ENCODE peak calls at places on chromosomes 4 and X, in seven cellular contexts. One of them, this sample, is unnamed.

GRCh38 chrX:22081475-22082092 is 49.5 kb downstream of the PHEX start:
- DNase-seq in hypothalamus: peak
- DNase-seq in stimulated activated naive B cell treated with anti-CD40 and anti-IgM and Interleukin-4, amounts not matched to agents 10 μg/mL and 1 μg/mL and 100 μg/mL, for 72 hours: no peak
- DNase-seq in esophagus muscularis mucosa: no peak
- DNase-seq in NCI-H748 treated with DMSO at 0.1 percent for 48 hours: peak
- DNase-seq in stimulated activated CD8-positive, alpha-beta memory T cell treated with anti-CD3 and anti-CD28 coated beads, Interleukin-12 subunit alpha, Interleukin-12 subunit beta, amount 100 ng/mL, for 1 hour: peak
- DNase-seq in lower lobe of right lung: peak
- DNase-seq in this sample: peak

GRCh38 chrX:16870861-16871584 is 861 bp upstream of the RBBP7 start:
- DNase-seq in hypothalamus: peak
- DNase-seq in stimulated activated naive B cell treated with anti-CD40 and anti-IgM and Interleukin-4, amounts not matched to agents 10 μg/mL and 1 μg/mL and 100 μg/mL, for 72 hours: peak
- DNase-seq in esophagus muscularis mucosa: no peak
- DNase-seq in NCI-H748 treated with DMSO at 0.1 percent for 48 hours: no peak
- DNase-seq in stimulated activated CD8-positive, alpha-beta memory T cell treated with anti-CD3 and anti-CD28 coated beads, Interleukin-12 subunit alpha, Interleukin-12 subunit beta, amount 100 ng/mL, for 1 hour: no peak
- DNase-seq in lower lobe of right lung: peak
- DNase-seq in this sample: no peak

GRCh38 chr4:169143335-169143734 is 127.4 kb downstream of the SH3RF1 start:
- DNase-seq in hypothalamus: no peak
- DNase-seq in stimulated activated naive B cell treated with anti-CD40 and anti-IgM and Interleukin-4, amounts not matched to agents 10 μg/mL and 1 μg/mL and 100 μg/mL, for 72 hours: no peak
- DNase-seq in esophagus muscularis mucosa: peak
- DNase-seq in NCI-H748 treated with DMSO at 0.1 percent for 48 hours: no peak
- DNase-seq in stimulated activated CD8-positive, alpha-beta memory T cell treated with anti-CD3 and anti-CD28 coated beads, Interleukin-12 subunit alpha, Interleukin-12 subunit beta, amount 100 ng/mL, for 1 hour: no peak
- DNase-seq in lower lobe of right lung: no peak
- DNase-seq in this sample: no peak

GRCh38 chr4:88822034-88822433 is 124.4 kb upstream of the NAP1L5 start:
- DNase-seq in hypothalamus: no peak
- DNase-seq in stimulated activated naive B cell treated with anti-CD40 and anti-IgM and Interleukin-4, amounts not matched to agents 10 μg/mL and 1 μg/mL and 100 μg/mL, for 72 hours: no peak
- DNase-seq in esophagus muscularis mucosa: no peak
- DNase-seq in NCI-H748 treated with DMSO at 0.1 percent for 48 hours: no peak
- DNase-seq in stimulated activated CD8-positive, alpha-beta memory T cell treated with anti-CD3 and anti-CD28 coated beads, Interleukin-12 subunit alpha, Interleukin-12 subunit beta, amount 100 ng/mL, for 1 hour: no peak
- DNase-seq in lower lobe of right lung: no peak
- DNase-seq in this sample: no peak

GRCh38 chr4:54085284-54085683 is 14.7 kb upstream of the GSX2 start:
- DNase-seq in hypothalamus: peak
- DNase-seq in stimulated activated naive B cell treated with anti-CD40 and anti-IgM and Interleukin-4, amounts not matched to agents 10 μg/mL and 1 μg/mL and 100 μg/mL, for 72 hours: no peak
- DNase-seq in esophagus muscularis mucosa: no peak
- DNase-seq in NCI-H748 treated with DMSO at 0.1 percent for 48 hours: no peak
- DNase-seq in stimulated activated CD8-positive, alpha-beta memory T cell treated with anti-CD3 and anti-CD28 coated beads, Interleukin-12 subunit alpha, Interleukin-12 subunit beta, amount 100 ng/mL, for 1 hour: no peak
- DNase-seq in lower lobe of right lung: no peak
- DNase-seq in this sample: no peak

GRCh38 chr4:185096032-185096653 is 46.9 kb upstream of the SLC25A4 start:
- DNase-seq in hypothalamus: no peak
- DNase-seq in stimulated activated naive B cell treated with anti-CD40 and anti-IgM and Interleukin-4, amounts not matched to agents 10 μg/mL and 1 μg/mL and 100 μg/mL, for 72 hours: no peak
- DNase-seq in esophagus muscularis mucosa: no peak
- DNase-seq in NCI-H748 treated with DMSO at 0.1 percent for 48 hours: peak
- DNase-seq in stimulated activated CD8-positive, alpha-beta memory T cell treated with anti-CD3 and anti-CD28 coated beads, Interleukin-12 subunit alpha, Interleukin-12 subunit beta, amount 100 ng/mL, for 1 hour: no peak
- DNase-seq in lower lobe of right lung: no peak
- DNase-seq in this sample: no peak

GRCh38 chr4:145098675-145099037 is 545 bp downstream of the ABCE1 start:
- DNase-seq in hypothalamus: no peak
- DNase-seq in stimulated activated naive B cell treated with anti-CD40 and anti-IgM and Interleukin-4, amounts not matched to agents 10 μg/mL and 1 μg/mL and 100 μg/mL, for 72 hours: peak
- DNase-seq in esophagus muscularis mucosa: no peak
- DNase-seq in NCI-H748 treated with DMSO at 0.1 percent for 48 hours: no peak
- DNase-seq in stimulated activated CD8-positive, alpha-beta memory T cell treated with anti-CD3 and anti-CD28 coated beads, Interleukin-12 subunit alpha, Interleukin-12 subunit beta, amount 100 ng/mL, for 1 hour: peak
- DNase-seq in lower lobe of right lung: no peak
- DNase-seq in this sample: peak

GRCh38 chrX:14697453-14697852 is 168.1 kb downstream of the GLRA2 start:
- DNase-seq in hypothalamus: no peak
- DNase-seq in stimulated activated naive B cell treated with anti-CD40 and anti-IgM and Interleukin-4, amounts not matched to agents 10 μg/mL and 1 μg/mL and 100 μg/mL, for 72 hours: peak
- DNase-seq in esophagus muscularis mucosa: no peak
- DNase-seq in NCI-H748 treated with DMSO at 0.1 percent for 48 hours: peak
- DNase-seq in stimulated activated CD8-positive, alpha-beta memory T cell treated with anti-CD3 and anti-CD28 coated beads, Interleukin-12 subunit alpha, Interleukin-12 subunit beta, amount 100 ng/mL, for 1 hour: no peak
- DNase-seq in lower lobe of right lung: no peak
- DNase-seq in this sample: no peak

GRCh38 chr4:2820216-2820982 is 23.2 kb upstream of the ADD1 start:
- DNase-seq in hypothalamus: no peak
- DNase-seq in stimulated activated naive B cell treated with anti-CD40 and anti-IgM and Interleukin-4, amounts not matched to agents 10 μg/mL and 1 μg/mL and 100 μg/mL, for 72 hours: no peak
- DNase-seq in esophagus muscularis mucosa: no peak
- DNase-seq in NCI-H748 treated with DMSO at 0.1 percent for 48 hours: no peak
- DNase-seq in stimulated activated CD8-positive, alpha-beta memory T cell treated with anti-CD3 and anti-CD28 coated beads, Interleukin-12 subunit alpha, Interleukin-12 subunit beta, amount 100 ng/mL, for 1 hour: no peak
- DNase-seq in lower lobe of right lung: peak
- DNase-seq in this sample: no peak

GRCh38 chrX:154010330-154011087 is 9.2 kb downstream of the IRAK1 start:
- DNase-seq in hypothalamus: no peak
- DNase-seq in stimulated activated naive B cell treated with anti-CD40 and anti-IgM and Interleukin-4, amounts not matched to agents 10 μg/mL and 1 μg/mL and 100 μg/mL, for 72 hours: no peak
- DNase-seq in esophagus muscularis mucosa: no peak
- DNase-seq in NCI-H748 treated with DMSO at 0.1 percent for 48 hours: no peak
- DNase-seq in stimulated activated CD8-positive, alpha-beta memory T cell treated with anti-CD3 and anti-CD28 coated beads, Interleukin-12 subunit alpha, Interleukin-12 subunit beta, amount 100 ng/mL, for 1 hour: no peak
- DNase-seq in lower lobe of right lung: peak
- DNase-seq in this sample: no peak

GRCh38 chr4:154084864-154085263 is 296.0 kb upstream of the SFRP2 start:
- DNase-seq in hypothalamus: no peak
- DNase-seq in stimulated activated naive B cell treated with anti-CD40 and anti-IgM and Interleukin-4, amounts not matched to agents 10 μg/mL and 1 μg/mL and 100 μg/mL, for 72 hours: no peak
- DNase-seq in esophagus muscularis mucosa: no peak
- DNase-seq in NCI-H748 treated with DMSO at 0.1 percent for 48 hours: no peak
- DNase-seq in stimulated activated CD8-positive, alpha-beta memory T cell treated with anti-CD3 and anti-CD28 coated beads, Interleukin-12 subunit alpha, Interleukin-12 subunit beta, amount 100 ng/mL, for 1 hour: no peak
- DNase-seq in lower lobe of right lung: no peak
- DNase-seq in this sample: no peak

This sample was measured in effector memory CD4-positive, alpha-beta T cell.